ENCODE peak calls at places on chromosomes 3 and 15, in eight cellular contexts. A is A549; Y is tibial artery; D is suprapubic skin; S is fibroblast of gingiva; Z is Daoy; Q is activated CD4-positive, alpha-beta T cell treated with anti-CD3 and anti-CD28 coated beads, Interleukin-2, amount 50 U/mL, for 24 hours; R is fibroblast of the aortic adventitia. P is an unnamed sample.

GRCh38 chr15:76012021-76012551 is at the start of gene NRG4:
- DNase-seq in A (peak; percentile 37), D (no peak), R (peak; percentile 17), Z (peak; percentile 4), Q (no peak), S (no peak), Y (no peak), P (no peak)

GRCh38 chr15:66748320-66748779 is 46.3 kb downstream of the SMAD6 start:
- DNase-seq in S (peak; percentile 90), Y (no peak), D (no peak), A (no peak), Q (no peak), R (peak; percentile 85), Z (no peak), P (no peak)

GRCh38 chr3:49806838-49807237 is 3.8 kb downstream of the INKA1 start:
- DNase-seq in D (no peak), R (no peak), S (no peak), Q (no peak), A (no peak), Y (no peak), Z (no peak), P (no peak)

GRCh38 chr15:58447244-58448010 is 15.6 kb downstream of the LIPC start:
- DNase-seq in Q (no peak), A (no peak), S (peak; percentile 39), Y (no peak), R (peak; percentile 89), D (no peak), Z (peak; percentile 90), P (no peak)

GRCh38 chr3:185029071-185029470 is 123.8 kb downstream of the C3orf70 start:
- DNase-seq in R (no peak), D (no peak), S (no peak), Q (no peak), Z (no peak), A (no peak), Y (no peak), P (no peak)

GRCh38 chr15:90489944-90490343 is 39.8 kb upstream of the CRTC3 start:
- DNase-seq in S (no peak), D (no peak), Z (no peak), Y (no peak), Q (no peak), A (no peak), R (no peak), P (no peak)

GRCh38 chr3:188052966-188053340 is 101.0 kb upstream of the LPP start:
- DNase-seq in Y (no peak), Z (no peak), A (no peak), R (no peak), D (no peak), Q (no peak), S (no peak), P (no peak)

GRCh38 chr3:40096561-40097506 is 212.7 kb upstream of the EIF1B start:
- DNase-seq in Y (peak; percentile 88), R (peak; percentile 44), Z (no peak), Q (no peak), S (no peak), D (no peak), A (no peak), P (no peak)

GRCh38 chr3:179174316-179174715 is 26.2 kb downstream of the PIK3CA start:
- DNase-seq in S (no peak), Y (no peak), A (no peak), Q (no peak), D (no peak), R (no peak), Z (no peak), P (no peak)

GRCh38 chr15:41332788-41333527 is at the start of gene NUSAP1:
- DNase-seq in S (no peak), R (no peak), Q (no peak), A (peak; percentile 42), Z (no peak), Y (peak; percentile 67), D (peak; percentile 12), P (no peak)

GRCh38 chr15:96330064-96330449 is 443 bp upstream of the NR2F2 start:
- DNase-seq in Y (peak; percentile 91), Q (no peak), A (peak; percentile 81), Z (no peak), D (no peak), R (peak; percentile 89), S (peak; percentile 89), P (no peak)

GRCh38 chr3:112650472-112650871 is 9.5 kb upstream of the CCDC80 start:
- DNase-seq in S (no peak), D (no peak), Z (no peak), Q (no peak), R (peak; percentile 53), Y (no peak), A (no peak), P (no peak)

GRCh38 chr15:90644946-90645725 is 72.0 kb upstream of the BLM start:
- DNase-seq in A (no peak), S (no peak), Z (no peak), Q (no peak), R (no peak), Y (peak; percentile 57), D (no peak), P (no peak)

GRCh38 chr15:68653031-68653635 is 74.3 kb downstream of the CORO2B start:
- DNase-seq in Z (no peak), S (no peak), D (no peak), Q (no peak), A (no peak), Y (no peak), R (no peak), P (no peak)

GRCh38 chr3:148079370-148079769 is 618.3 kb upstream of the AGTR1 start:
- DNase-seq in Q (no peak), D (no peak), A (no peak), S (peak; percentile 42), R (peak; percentile 36), Y (no peak), Z (peak; percentile 14), P (peak; percentile 14)